ENCODE peak calls at places on chromosomes 5 and 9, in six cellular contexts. One of them, this sample, is unnamed.

GRCh38 chr5:96687812-96688453 is 25.8 kb downstream of the CAST start:
- DNase-seq in esophagus squamous epithelium: no peak
- DNase-seq in CD8-positive, alpha-beta T cell: no peak
- DNase-seq in DND-41: no peak
- DNase-seq in esophagus muscularis mucosa: no peak
- DNase-seq in kidney epithelial cell: no peak
- DNase-seq in this sample: peak

GRCh38 chr9:109780453-109781033 is 545 bp downstream of the PALM2AKAP2 start:
- DNase-seq in esophagus squamous epithelium: no peak
- DNase-seq in kidney epithelial cell: no peak
- DNase-seq in CD8-positive, alpha-beta T cell: no peak
- DNase-seq in DND-41: no peak
- DNase-seq in esophagus muscularis mucosa: peak
- DNase-seq in this sample: no peak

GRCh38 chr5:109868737-109869136 is 179.0 kb downstream of the MAN2A1 start:
- DNase-seq in esophagus muscularis mucosa: no peak
- DNase-seq in DND-41: no peak
- DNase-seq in esophagus squamous epithelium: no peak
- DNase-seq in CD8-positive, alpha-beta T cell: no peak
- DNase-seq in kidney epithelial cell: no peak
- DNase-seq in this sample: no peak

GRCh38 chr9:137114220-137114612 is 317 bp downstream of the DPP7 start:
- DNase-seq in esophagus squamous epithelium: no peak
- DNase-seq in CD8-positive, alpha-beta T cell: no peak
- DNase-seq in DND-41: no peak
- DNase-seq in kidney epithelial cell: no peak
- DNase-seq in esophagus muscularis mucosa: no peak
- DNase-seq in this sample: no peak

GRCh38 chr5:174491761-174492350 is 232.5 kb upstream of the MSX2 start:
- DNase-seq in esophagus squamous epithelium: no peak
- DNase-seq in kidney epithelial cell: no peak
- DNase-seq in esophagus muscularis mucosa: peak
- DNase-seq in DND-41: no peak
- DNase-seq in CD8-positive, alpha-beta T cell: no peak
- DNase-seq in this sample: no peak

GRCh38 chr5:74312746-74313145 is 327.8 kb downstream of the ENC1 start:
- DNase-seq in esophagus squamous epithelium: no peak
- DNase-seq in DND-41: no peak
- DNase-seq in kidney epithelial cell: no peak
- DNase-seq in esophagus muscularis mucosa: no peak
- DNase-seq in CD8-positive, alpha-beta T cell: no peak
- DNase-seq in this sample: no peak

GRCh38 chr9:16363916-16364315 is 506.6 kb downstream of the BNC2 start:
- DNase-seq in DND-41: no peak
- DNase-seq in kidney epithelial cell: no peak
- DNase-seq in CD8-positive, alpha-beta T cell: no peak
- DNase-seq in esophagus squamous epithelium: no peak
- DNase-seq in esophagus muscularis mucosa: no peak
- DNase-seq in this sample: no peak

GRCh38 chr5:99379187-99379586 is 450.4 kb upstream of the CHD1 start:
- DNase-seq in esophagus squamous epithelium: no peak
- DNase-seq in kidney epithelial cell: no peak
- DNase-seq in DND-41: no peak
- DNase-seq in CD8-positive, alpha-beta T cell: no peak
- DNase-seq in esophagus muscularis mucosa: no peak
- DNase-seq in this sample: no peak

GRCh38 chr5:139368613-139369012 is 14.5 kb downstream of the SLC23A1 start:
- DNase-seq in DND-41: no peak
- DNase-seq in kidney epithelial cell: no peak
- DNase-seq in CD8-positive, alpha-beta T cell: no peak
- DNase-seq in esophagus squamous epithelium: no peak
- DNase-seq in esophagus muscularis mucosa: no peak
- DNase-seq in this sample: no peak

GRCh38 chr5:57524661-57525060 is 42.0 kb upstream of the ACTBL2 start:
- DNase-seq in esophagus muscularis mucosa: no peak
- DNase-seq in esophagus squamous epithelium: no peak
- DNase-seq in CD8-positive, alpha-beta T cell: no peak
- DNase-seq in DND-41: peak
- DNase-seq in kidney epithelial cell: no peak
- DNase-seq in this sample: no peak

GRCh38 chr9:21015122-21015815 is 16.2 kb downstream of the HACD4 start:
- DNase-seq in DND-41: no peak
- DNase-seq in kidney epithelial cell: no peak
- DNase-seq in esophagus muscularis mucosa: no peak
- DNase-seq in CD8-positive, alpha-beta T cell: no peak
- DNase-seq in esophagus squamous epithelium: no peak
- DNase-seq in this sample: no peak

GRCh38 chr9:110259566-110259965 is 3.3 kb upstream of the TXN start:
- DNase-seq in DND-41: no peak
- DNase-seq in kidney epithelial cell: no peak
- DNase-seq in esophagus squamous epithelium: no peak
- DNase-seq in esophagus muscularis mucosa: no peak
- DNase-seq in CD8-positive, alpha-beta T cell: no peak
- DNase-seq in this sample: no peak

GRCh38 chr9:25861416-25861815 is 183.2 kb upstream of the TUSC1 start:
- DNase-seq in CD8-positive, alpha-beta T cell: no peak
- DNase-seq in esophagus muscularis mucosa: no peak
- DNase-seq in kidney epithelial cell: no peak
- DNase-seq in DND-41: no peak
- DNase-seq in esophagus squamous epithelium: no peak
- DNase-seq in this sample: no peak

GRCh38 chr5:12911156-12911555 is 1006.9 kb upstream of the CTNND2 start:
- DNase-seq in kidney epithelial cell: no peak
- DNase-seq in esophagus squamous epithelium: no peak
- DNase-seq in esophagus muscularis mucosa: no peak
- DNase-seq in DND-41: no peak
- DNase-seq in CD8-positive, alpha-beta T cell: no peak
- DNase-seq in this sample: no peak

GRCh38 chr5:52988335-52989024 is 672 bp upstream of the ITGA2 start:
- DNase-seq in kidney epithelial cell: no peak
- DNase-seq in esophagus squamous epithelium: no peak
- DNase-seq in DND-41: no peak
- DNase-seq in esophagus muscularis mucosa: no peak
- DNase-seq in CD8-positive, alpha-beta T cell: no peak
- DNase-seq in this sample: no peak

GRCh38 chr9:100011062-100011681 is 87.6 kb downstream of the ERP44 start:
- DNase-seq in DND-41: peak
- DNase-seq in esophagus muscularis mucosa: no peak
- DNase-seq in CD8-positive, alpha-beta T cell: peak
- DNase-seq in kidney epithelial cell: no peak
- DNase-seq in esophagus squamous epithelium: no peak
- DNase-seq in this sample: peak

GRCh38 chr5:134145779-134146581 is 30.8 kb downstream of the SKP1 start:
- DNase-seq in esophagus muscularis mucosa: peak
- DNase-seq in kidney epithelial cell: no peak
- DNase-seq in esophagus squamous epithelium: no peak
- DNase-seq in CD8-positive, alpha-beta T cell: peak
- DNase-seq in DND-41: peak
- DNase-seq in this sample: peak

GRCh38 chr5:6350277-6351090 is 27.9 kb downstream of the MED10 start:
- DNase-seq in esophagus squamous epithelium: no peak
- DNase-seq in kidney epithelial cell: no peak
- DNase-seq in DND-41: no peak
- DNase-seq in esophagus muscularis mucosa: no peak
- DNase-seq in CD8-positive, alpha-beta T cell: no peak
- DNase-seq in this sample: no peak

GRCh38 chr5:159100928-159101646 is 1.4 kb upstream of the EBF1 start:
- DNase-seq in esophagus squamous epithelium: no peak
- DNase-seq in CD8-positive, alpha-beta T cell: no peak
- DNase-seq in DND-41: no peak
- DNase-seq in kidney epithelial cell: no peak
- DNase-seq in esophagus muscularis mucosa: no peak
- DNase-seq in this sample: no peak

GRCh38 chr5:74382864-74383618 is 257.5 kb downstream of the ENC1 start:
- DNase-seq in esophagus muscularis mucosa: no peak
- DNase-seq in kidney epithelial cell: no peak
- DNase-seq in esophagus squamous epithelium: no peak
- DNase-seq in CD8-positive, alpha-beta T cell: no peak
- DNase-seq in DND-41: no peak
- DNase-seq in this sample: no peak

GRCh38 chr5:143390258-143390657 is 13.2 kb downstream of the NR3C1 start:
- DNase-seq in esophagus muscularis mucosa: no peak
- DNase-seq in DND-41: no peak
- DNase-seq in esophagus squamous epithelium: no peak
- DNase-seq in kidney epithelial cell: no peak
- DNase-seq in CD8-positive, alpha-beta T cell: no peak
- DNase-seq in this sample: no peak

GRCh38 chr5:24609694-24610093 is 35.1 kb downstream of the CDH10 start:
- DNase-seq in DND-41: no peak
- DNase-seq in esophagus squamous epithelium: no peak
- DNase-seq in esophagus muscularis mucosa: no peak
- DNase-seq in kidney epithelial cell: no peak
- DNase-seq in CD8-positive, alpha-beta T cell: no peak
- DNase-seq in this sample: no peak

GRCh38 chr9:122815544-122815943 is 12.8 kb downstream of the PDCL start:
- DNase-seq in DND-41: no peak
- DNase-seq in CD8-positive, alpha-beta T cell: no peak
- DNase-seq in esophagus muscularis mucosa: no peak
- DNase-seq in esophagus squamous epithelium: no peak
- DNase-seq in kidney epithelial cell: no peak
- DNase-seq in this sample: no peak

GRCh38 chr9:113537227-113537810 is 73.8 kb downstream of the RGS3 start:
- DNase-seq in esophagus muscularis mucosa: no peak
- DNase-seq in CD8-positive, alpha-beta T cell: no peak
- DNase-seq in DND-41: no peak
- DNase-seq in esophagus squamous epithelium: no peak
- DNase-seq in kidney epithelial cell: no peak
- DNase-seq in this sample: no peak
- H3K4me3 ChIP-seq in esophagus muscularis mucosa: no peak
- H3K4me3 ChIP-seq in CD8-positive, alpha-beta T cell: no peak
- H3K4me3 ChIP-seq in DND-41: no peak
- H3K4me3 ChIP-seq in esophagus squamous epithelium: no peak
- H3K4me3 ChIP-seq in kidney epithelial cell: no peak
- H3K4me3 ChIP-seq in this sample: no peak

DNA sequence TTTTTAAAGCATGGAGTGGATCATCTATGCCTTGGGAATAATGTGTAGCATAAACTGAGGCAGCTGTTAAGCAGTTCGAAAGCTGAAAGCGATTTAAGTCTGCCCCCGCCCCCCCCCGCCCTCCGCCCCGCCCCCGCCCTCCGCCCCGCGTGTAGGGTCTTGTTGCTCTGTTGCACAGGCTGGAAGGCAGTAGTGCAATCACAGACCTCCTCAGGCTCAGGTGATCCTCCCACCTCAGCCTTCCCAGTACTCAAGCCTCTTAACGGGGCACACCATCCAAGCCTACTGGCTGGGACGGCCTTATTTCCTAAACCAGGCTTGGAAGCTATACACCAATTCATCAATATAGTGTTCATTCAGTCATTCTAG is 942 bp downstream of the ANKDD1B start:
- DNase-seq in CD8-positive, alpha-beta T cell: no peak
- DNase-seq in DND-41: no peak
- DNase-seq in esophagus squamous epithelium: no peak
- DNase-seq in kidney epithelial cell: no peak
- DNase-seq in esophagus muscularis mucosa: no peak
- DNase-seq in this sample: no peak
- H3K4me3 ChIP-seq in CD8-positive, alpha-beta T cell: no peak
- H3K4me3 ChIP-seq in DND-41: no peak
- H3K4me3 ChIP-seq in esophagus squamous epithelium: peak
- H3K4me3 ChIP-seq in kidney epithelial cell: peak
- H3K4me3 ChIP-seq in esophagus muscularis mucosa: peak
- H3K4me3 ChIP-seq in this sample: no peak

GRCh38 chr9:684950-685340 is 156.6 kb upstream of the DMRT1 start:
- DNase-seq in DND-41: no peak
- DNase-seq in esophagus muscularis mucosa: peak
- DNase-seq in kidney epithelial cell: no peak
- DNase-seq in CD8-positive, alpha-beta T cell: no peak
- DNase-seq in esophagus squamous epithelium: no peak
- DNase-seq in this sample: no peak
- H3K4me3 ChIP-seq in DND-41: no peak
- H3K4me3 ChIP-seq in esophagus muscularis mucosa: peak
- H3K4me3 ChIP-seq in kidney epithelial cell: no peak
- H3K4me3 ChIP-seq in CD8-positive, alpha-beta T cell: no peak
- H3K4me3 ChIP-seq in esophagus squamous epithelium: peak
- H3K4me3 ChIP-seq in this sample: no peak

GRCh38 chr5:170393235-170393634 is 4.1 kb upstream of the KCNMB1 start:
- DNase-seq in CD8-positive, alpha-beta T cell: no peak
- DNase-seq in DND-41: no peak
- DNase-seq in kidney epithelial cell: no peak
- DNase-seq in esophagus muscularis mucosa: no peak
- DNase-seq in esophagus squamous epithelium: no peak
- DNase-seq in this sample: no peak

GRCh38 chr5:170393958-170394357 is 4.8 kb upstream of the KCNMB1 start:
- DNase-seq in kidney epithelial cell: no peak
- DNase-seq in CD8-positive, alpha-beta T cell: no peak
- DNase-seq in esophagus squamous epithelium: no peak
- DNase-seq in esophagus muscularis mucosa: no peak
- DNase-seq in DND-41: no peak
- DNase-seq in this sample: no peak

GRCh38 chr5:170402508-170402907 is 13.3 kb upstream of the KCNMB1 start:
- DNase-seq in esophagus muscularis mucosa: no peak
- DNase-seq in kidney epithelial cell: no peak
- DNase-seq in DND-41: no peak
- DNase-seq in esophagus squamous epithelium: no peak
- DNase-seq in CD8-positive, alpha-beta T cell: no peak
- DNase-seq in this sample: no peak

GRCh38 chr5:170397059-170397458 is 7.9 kb upstream of the KCNMB1 start:
- DNase-seq in esophagus squamous epithelium: no peak
- DNase-seq in CD8-positive, alpha-beta T cell: no peak
- DNase-seq in kidney epithelial cell: no peak
- DNase-seq in esophagus muscularis mucosa: no peak
- DNase-seq in DND-41: no peak
- DNase-seq in this sample: no peak
- H3K4me3 ChIP-seq in esophagus squamous epithelium: no peak
- H3K4me3 ChIP-seq in CD8-positive, alpha-beta T cell: no peak
- H3K4me3 ChIP-seq in kidney epithelial cell: no peak
- H3K4me3 ChIP-seq in esophagus muscularis mucosa: no peak
- H3K4me3 ChIP-seq in DND-41: no peak
- H3K4me3 ChIP-seq in this sample: no peak

GRCh38 chr9:73133042-73133651 is 18.5 kb upstream of the ANXA1 start:
- DNase-seq in DND-41: no peak
- DNase-seq in esophagus muscularis mucosa: no peak
- DNase-seq in CD8-positive, alpha-beta T cell: no peak
- DNase-seq in esophagus squamous epithelium: no peak
- DNase-seq in kidney epithelial cell: no peak
- DNase-seq in this sample: no peak
- H3K4me3 ChIP-seq in DND-41: peak
- H3K4me3 ChIP-seq in esophagus muscularis mucosa: peak
- H3K4me3 ChIP-seq in CD8-positive, alpha-beta T cell: peak
- H3K4me3 ChIP-seq in esophagus squamous epithelium: no peak
- H3K4me3 ChIP-seq in kidney epithelial cell: no peak
- H3K4me3 ChIP-seq in this sample: peak